ENCODE peak calls at places on chromosomes 11 and 22, in ten cellular contexts. E is left ventricle myocardium inferior; R is GM13976; W is dorsolateral prefrontal cortex; P is HS-5; C is CD4-positive, alpha-beta T cell; M is stimulated activated effector memory CD8-positive, alpha-beta T cell treated with anti-CD3 and anti-CD28 coated beads, Interleukin-12 subunit alpha, Interleukin-12 subunit beta, amount 100 ng/mL, for 72 hours; Z is NCI-H2081 treated with DMSO at 0.1 percent for 48 hours; Q is myocyte; U is mesothelial cell of epicardium. D is an unnamed sample.

GRCh38 chr11:109132539-109132938 is 289.5 kb upstream of the C11orf87 start:
- DNase-seq in E (no peak), R (no peak), W (no peak), P (no peak), C (no peak), M (no peak), Z (no peak), Q (peak), U (no peak), D (no peak)

GRCh38 chr11:65432686-65433582 is 10.3 kb downstream of the NEAT1 start:
- DNase-seq in E (no peak), R (no peak), W (no peak), P (peak), C (no peak), M (no peak), Z (no peak), Q (peak), U (no peak), D (no peak)

GRCh38 chr11:17921620-17922473 is 91.0 kb downstream of the SERGEF start:
- DNase-seq in E (no peak), R (no peak), W (no peak), P (no peak), C (no peak), M (no peak), Z (no peak), Q (peak), U (no peak), D (no peak)

GRCh38 chr11:28629235-28629634 is 521.0 kb downstream of the METTL15 start:
- DNase-seq in E (no peak), R (no peak), W (no peak), P (no peak), C (no peak), M (no peak), Z (no peak), Q (no peak), U (no peak), D (no peak)

GRCh38 chr11:104968365-104968855 is at the start of gene CASP4:
- DNase-seq in E (no peak), R (peak), W (no peak), P (peak), C (no peak), M (peak), Z (no peak), Q (peak), U (no peak), D (no peak)

GRCh38 chr11:42093541-42093940 is 634.1 kb upstream of the LRRC4C start:
- DNase-seq in E (no peak), R (no peak), W (no peak), P (no peak), C (no peak), M (no peak), Z (no peak), Q (no peak), U (no peak), D (no peak)

GRCh38 chr22:49372530-49373288 is 455.0 kb downstream of the BRD1 start:
- DNase-seq in E (no peak), R (no peak), W (peak), P (no peak), C (no peak), M (peak), Z (no peak), Q (no peak), U (no peak), D (no peak)

GRCh38 chr11:100855466-100856067 is 168.5 kb downstream of the ARHGAP42 start:
- DNase-seq in E (no peak), R (no peak), W (no peak), P (peak), C (no peak), M (no peak), Z (peak), Q (peak), U (no peak), D (no peak)

GRCh38 chr11:89458646-89459045 is 32.5 kb downstream of the NOX4 start:
- DNase-seq in E (no peak), R (no peak), W (no peak), P (no peak), C (no peak), M (no peak), Z (no peak), Q (no peak), U (no peak), D (no peak)

GRCh38 chr11:64372802-64373597 is 14.0 kb downstream of the RPS6KA4 start:
- DNase-seq in E (no peak), R (no peak), W (peak), P (no peak), C (no peak), M (no peak), Z (peak), Q (peak), U (no peak), D (no peak)

GRCh38 chr22:47232197-47232596 is 469.7 kb downstream of the TBC1D22A start:
- DNase-seq in E (no peak), R (no peak), W (no peak), P (no peak), C (no peak), M (peak), Z (no peak), Q (no peak), U (no peak), D (no peak)

GRCh38 chr11:28976801-28977145 is 868.6 kb downstream of the METTL15 start:
- DNase-seq in E (no peak), R (no peak), W (no peak), P (no peak), C (no peak), M (no peak), Z (no peak), Q (no peak), U (no peak), D (no peak)

GRCh38 chr11:127191689-127192088 is 191.1 kb upstream of the KIRREL3 start:
- DNase-seq in E (no peak), R (no peak), W (no peak), P (no peak), C (no peak), M (no peak), Z (no peak), Q (no peak), U (no peak), D (no peak)

GRCh38 chr22:46457502-46458488 is 79.6 kb downstream of the CELSR1 start:
- DNase-seq in E (no peak), R (no peak), W (no peak), P (no peak), C (no peak), M (no peak), Z (no peak), Q (peak), U (no peak), D (no peak)

GRCh38 chr11:44178381-44178780 is 82.9 kb downstream of the EXT2 start:
- DNase-seq in E (no peak), R (no peak), W (no peak), P (no peak), C (no peak), M (no peak), Z (no peak), Q (peak), U (no peak), D (no peak)

GRCh38 chr11:14036495-14036894 is 74.0 kb downstream of the SPON1 start:
- DNase-seq in E (no peak), R (no peak), W (no peak), P (no peak), C (no peak), M (no peak), Z (no peak), Q (no peak), U (no peak), D (no peak)

GRCh38 chr11:40380871-40381270 is 1078.6 kb downstream of the LRRC4C start:
- DNase-seq in E (no peak), R (no peak), W (no peak), P (no peak), C (no peak), M (no peak), Z (no peak), Q (no peak), U (no peak), D (no peak)

GRCh38 chr22:37898441-37899181 is 7.5 kb upstream of the MICALL1 start:
- DNase-seq in E (no peak), R (no peak), W (peak), P (no peak), C (no peak), M (no peak), Z (no peak), Q (peak), U (no peak), D (no peak)

GRCh38 chr22:44448271-44448780 is 49.7 kb downstream of the RTL6 start:
- DNase-seq in E (peak), R (no peak), W (no peak), P (peak), C (no peak), M (no peak), Z (peak), Q (peak), U (no peak), D (no peak)

GRCh38 chr11:111571829-111572501 is 30.3 kb upstream of the SIK2 start:
- DNase-seq in E (no peak), R (no peak), W (no peak), P (no peak), C (no peak), M (no peak), Z (no peak), Q (no peak), U (no peak), D (no peak)

GRCh38 chr11:28697920-28698827 is 590.0 kb downstream of the METTL15 start:
- DNase-seq in E (peak), R (peak), W (peak), P (no peak), C (no peak), M (no peak), Z (no peak), Q (peak), U (peak), D (peak)

GRCh38 chr11:74742070-74742469 is 6.6 kb upstream of the RNF169 start:
- DNase-seq in E (no peak), R (no peak), W (no peak), P (no peak), C (no peak), M (no peak), Z (no peak), Q (no peak), U (no peak), D (no peak)

GRCh38 chr22:43110927-43111623 is 525 bp downstream of the BIK start:
- DNase-seq in E (no peak), R (peak), W (no peak), P (no peak), C (peak), M (peak), Z (no peak), Q (no peak), U (no peak), D (no peak)

GRCh38 chr11:2775083-2775625 is 75.4 kb upstream of the KCNQ1OT1 start:
- DNase-seq in E (no peak), R (no peak), W (peak), P (no peak), C (no peak), M (no peak), Z (no peak), Q (no peak), U (no peak), D (no peak)

GRCh38 chr11:102081313-102081712 is 28.9 kb upstream of the YAP1 start:
- DNase-seq in E (no peak), R (no peak), W (no peak), P (no peak), C (no peak), M (no peak), Z (no peak), Q (no peak), U (no peak), D (no peak)

GRCh38 chr11:10603721-10604297 is 35.3 kb upstream of the LYVE1 start:
- DNase-seq in E (no peak), R (no peak), W (no peak), P (no peak), C (no peak), M (no peak), Z (no peak), Q (no peak), U (no peak), D (no peak)

GRCh38 chr22:50016988-50017700 is 4.6 kb upstream of the IL17REL start:
- DNase-seq in E (peak), R (peak), W (no peak), P (no peak), C (peak), M (peak), Z (no peak), Q (no peak), U (no peak), D (no peak)

GRCh38 chr11:119029340-119030028 is 1.2 kb downstream of the SLC37A4 start:
- DNase-seq in E (no peak), R (peak), W (no peak), P (no peak), C (no peak), M (no peak), Z (no peak), Q (no peak), U (no peak), D (no peak)

GRCh38 chr11:125063429-125064043 is 431 bp downstream of the SLC37A2 start:
- DNase-seq in E (no peak), R (peak), W (no peak), P (no peak), C (no peak), M (peak), Z (no peak), Q (no peak), U (no peak), D (peak)

GRCh38 chr11:76620471-76620870 is 50.1 kb downstream of the LRRC32 start:
- DNase-seq in E (no peak), R (no peak), W (no peak), P (peak), C (no peak), M (no peak), Z (no peak), Q (peak), U (no peak), D (no peak)

GRCh38 chr11:10295056-10295901 is 1.3 kb upstream of the SBF2 start:
- DNase-seq in E (no peak), R (no peak), W (no peak), P (no peak), C (no peak), M (no peak), Z (no peak), Q (no peak), U (no peak), D (no peak)

D was measured in neuronal stem cell.